ENCODE peak calls at places on chromosomes 7 and 10, in six cellular contexts. N is stimulated activated CD4-positive, alpha-beta T cell treated with anti-CD3 and anti-CD28 coated beads, Interleukin-12 subunit alpha, Interleukin-12 subunit beta, amount 100 ng/mL, for 4 hours; J is left colon; Q is activated naive CD8-positive, alpha-beta T cell treated with anti-CD3 and anti-CD28 coated beads for 36 hours; F is GDM1; Z is activated CD4-positive, alpha-beta T cell treated with anti-CD3 and anti-CD28 coated beads, Interleukin-2, amount 10 ng/mL, durations not matched to agents 24 days and 14 days. O is an unnamed sample.

GRCh38 chr7:137992738-137993394 is 9.0 kb downstream of the CREB3L2 start:
- DNase-seq in N (no peak), Z (peak; percentile 74), Q (no peak), F (no peak), J (no peak), O (no peak)

GRCh38 chr10:108957681-108958080 is 965.6 kb downstream of the XPNPEP1 start:
- DNase-seq in Q (no peak), Z (no peak), N (no peak), F (no peak), J (no peak), O (no peak)

GRCh38 chr10:43199088-43199683 is 60.9 kb downstream of the CSGALNACT2 start:
- DNase-seq in F (no peak), N (no peak), Z (no peak), Q (no peak), J (no peak), O (no peak)

GRCh38 chr10:31582365-31583052 is 263.5 kb downstream of the ZEB1 start:
- DNase-seq in F (no peak), Z (no peak), J (no peak), N (no peak), Q (no peak), O (no peak)

GRCh38 chr7:28957064-28957821 is 887 bp downstream of the TRIL start:
- DNase-seq in Z (peak; percentile 59), J (peak; percentile 33), Q (peak; percentile 16), N (no peak), F (no peak), O (no peak)

GRCh38 chr7:2821161-2821841 is 22.8 kb downstream of the GNA12 start:
- DNase-seq in Q (no peak), J (no peak), F (no peak), Z (no peak), N (no peak), O (peak; percentile 36)

GRCh38 chr10:45154481-45154880 is 153.8 kb downstream of the ZNF22 start:
- DNase-seq in F (no peak), J (no peak), Q (no peak), N (no peak), Z (no peak), O (no peak)

GRCh38 chr10:335151-335800 is 200.0 kb downstream of the ZMYND11 start:
- DNase-seq in N (no peak), Z (no peak), F (no peak), Q (no peak), J (no peak), O (no peak)

GRCh38 chr7:79293655-79294142 is 159.8 kb downstream of the MAGI2 start:
- DNase-seq in F (no peak), N (no peak), Q (no peak), Z (no peak), J (peak; percentile 45), O (peak; percentile 52)

GRCh38 chr10:115950320-115950719 is 322.7 kb downstream of the GFRA1 start:
- DNase-seq in N (no peak), Q (no peak), Z (no peak), J (no peak), F (no peak), O (no peak)

GRCh38 chr7:23276381-23276780 is 22.8 kb upstream of the MALSU1 start:
- DNase-seq in F (peak; percentile 6), N (no peak), Z (no peak), Q (no peak), J (no peak), O (no peak)

GRCh38 chr10:27192284-27192683 is 37.1 kb downstream of the MASTL start:
- DNase-seq in J (no peak), F (no peak), Q (no peak), N (no peak), Z (no peak), O (no peak)

GRCh38 chr7:4613855-4614548 is 68.1 kb upstream of the FOXK1 start:
- DNase-seq in N (no peak), J (no peak), Q (no peak), F (peak; percentile 32), Z (no peak), O (no peak)

GRCh38 chr7:109663806-109664205 is 1094.1 kb downstream of the DNAJB9 start:
- DNase-seq in N (no peak), Z (no peak), Q (no peak), J (no peak), F (no peak), O (no peak)

GRCh38 chr7:134278502-134279153 is 38.1 kb downstream of the SLC35B4 start:
- DNase-seq in N (no peak), J (no peak), Q (no peak), Z (no peak), F (no peak), O (no peak)

GRCh38 chr10:95363303-95363912 is 72.6 kb upstream of the PDLIM1 start:
- DNase-seq in N (no peak), J (peak; percentile 19), Z (peak; percentile 89), Q (peak; percentile 17), F (peak; percentile 48), O (peak; percentile 30)

GRCh38 chr7:118327179-118327578 is 102.7 kb downstream of the ANKRD7 start:
- DNase-seq in F (no peak), Z (no peak), J (no peak), Q (no peak), N (no peak), O (no peak)

GRCh38 chr7:954330-955238 is at the start of gene ADAP1:
- DNase-seq in N (peak; percentile 63), Z (peak; percentile 88), Q (peak; percentile 80), F (peak; percentile 72), J (peak; percentile 71), O (no peak)

GRCh38 chr7:114026486-114027089 is 107.8 kb upstream of the PPP1R3A start:
- DNase-seq in Q (no peak), F (peak; percentile 27), N (no peak), J (no peak), Z (peak; percentile 77), O (peak; percentile 74)

GRCh38 chr10:13984647-13985155 is 346.0 kb downstream of the FRMD4A start:
- DNase-seq in N (no peak), Z (no peak), J (no peak), Q (no peak), F (no peak), O (no peak)

GRCh38 chr10:112374724-112375541 is 1.0 kb downstream of the ACSL5 start:
- DNase-seq in Q (no peak), N (no peak), J (peak; percentile 44), Z (peak; percentile 75), F (peak; percentile 12), O (no peak)

GRCh38 chr7:137956591-137956990 is 45.3 kb downstream of the CREB3L2 start:
- DNase-seq in Q (no peak), J (no peak), F (no peak), Z (no peak), N (no peak), O (no peak)

GRCh38 chr7:80819503-80819902 is 99.3 kb downstream of the SEMA3C start:
- DNase-seq in F (no peak), Q (no peak), J (no peak), N (no peak), Z (no peak), O (no peak)

GRCh38 chr10:34281661-34282060 is 533.4 kb downstream of the PARD3 start:
- DNase-seq in J (no peak), N (no peak), F (no peak), Z (no peak), Q (no peak), O (no peak)

GRCh38 chr10:132585732-132586722 is 48.4 kb downstream of the INPP5A start:
- DNase-seq in F (no peak), Z (no peak), N (no peak), Q (no peak), J (peak; percentile 32), O (no peak)

GRCh38 chr10:31422634-31423033 is 103.6 kb downstream of the ZEB1 start:
- DNase-seq in F (no peak), N (no peak), Q (no peak), Z (no peak), J (no peak), O (no peak)

GRCh38 chr10:82591421-82591820 is 716.4 kb downstream of the NRG3 start:
- DNase-seq in N (no peak), Z (no peak), Q (no peak), J (no peak), F (no peak), O (no peak)

GRCh38 chr7:50842061-50842460 is 59.4 kb upstream of the GRB10 start:
- DNase-seq in Z (no peak), N (no peak), Q (no peak), J (no peak), F (no peak), O (no peak)

GRCh38 chr10:29858352-29859267 is 200.8 kb downstream of the JCAD start:
- DNase-seq in Q (no peak), Z (no peak), F (peak; percentile 23), J (peak; percentile 62), N (no peak), O (no peak)

GRCh38 chr7:40680657-40681056 is 545.9 kb downstream of the SUGCT start:
- DNase-seq in Q (no peak), J (no peak), Z (no peak), N (no peak), F (no peak), O (no peak)

GRCh38 chr7:47572101-47572460 is 9.8 kb downstream of the TNS3 start:
- DNase-seq in J (peak; percentile 54), N (no peak), Z (no peak), Q (no peak), F (no peak), O (no peak)

GRCh38 chr10:95335933-95336699 is 45.3 kb upstream of the PDLIM1 start:
- DNase-seq in F (no peak), Z (no peak), Q (no peak), N (no peak), J (no peak), O (no peak)

GRCh38 chr7:94190599-94191061 is 186.5 kb upstream of the BET1 start:
- DNase-seq in Q (no peak), F (no peak), N (no peak), Z (no peak), J (no peak), O (no peak)

O was measured in NCI-H2029 treated with DMSO at 0.1 percent for 48 hours.